ENCODE peak calls at places on chromosomes 16 and 17, in four cellular contexts. M is A549, D is AG09309, S is fibroblast of pulmonary artery. L is an unnamed sample.

GRCh38 chr16:31331141-31331764 is 23.7 kb upstream of the ITGAX start:
- DNase-seq in M (no peak), D (no peak), S (no peak), L (no peak)

GRCh38 chr16:5321925-5322324 is 224.3 kb upstream of the EEF2KMT start:
- DNase-seq in S (no peak), D (no peak), M (no peak), L (peak)

GRCh38 chr16:56300901-56301351 is 109.6 kb downstream of the GNAO1 start:
- DNase-seq in D (no peak), S (no peak), M (no peak), L (no peak)

GRCh38 chr16:29729116-29729521 is 16.7 kb downstream of the C16orf54 start:
- DNase-seq in S (peak), M (peak), D (peak), L (peak)

GRCh38 chr17:83121921-83122820 is 42.8 kb downstream of the METRNL start:
- DNase-seq in D (no peak), S (no peak), M (no peak), L (peak)

GRCh38 chr17:42122371-42123303 is at the start of gene HSPB9:
- DNase-seq in M (no peak), S (no peak), D (no peak), L (peak)

GRCh38 chr17:72618018-72618509 is 474.4 kb downstream of the SLC39A11 start:
- DNase-seq in M (no peak), D (no peak), S (peak), L (no peak)

GRCh38 chr16:49940464-49941224 is 84.4 kb upstream of the CNEP1R1 start:
- DNase-seq in D (no peak), M (no peak), S (no peak), L (no peak)

GRCh38 chr16:30163538-30163937 is 19.9 kb upstream of the CORO1A start:
- DNase-seq in M (no peak), S (no peak), D (no peak), L (no peak)

GRCh38 chr16:84087461-84088151 is 29.1 kb downstream of the MBTPS1 start:
- DNase-seq in D (no peak), M (no peak), S (no peak), L (no peak)

GRCh38 chr16:25126820-25127232 is 15.3 kb downstream of the LCMT1 start:
- DNase-seq in S (peak), M (peak), D (peak), L (peak)

GRCh38 chr17:78351449-78352006 is 8.3 kb downstream of the SOCS3 start:
- DNase-seq in S (peak), M (no peak), D (peak), L (peak)

GRCh38 chr17:74276051-74276476 is 2.0 kb downstream of the DNAI2 start:
- DNase-seq in S (peak), M (no peak), D (no peak), L (peak)

GRCh38 chr16:80971814-80972213 is 34.9 kb downstream of the CMC2 start:
- DNase-seq in S (no peak), D (no peak), M (no peak), L (no peak)

GRCh38 chr17:601462-602303 is 113.0 kb downstream of the VPS53 start:
- DNase-seq in M (no peak), D (no peak), S (peak), L (peak)

GRCh38 chr17:3566551-3566950 is 8.9 kb upstream of the TRPV3 start:
- DNase-seq in D (no peak), S (no peak), M (no peak), L (no peak)

GRCh38 chr17:13869301-13869700 is 200.0 kb upstream of the COX10 start:
- DNase-seq in M (no peak), D (no peak), S (no peak), L (no peak)

GRCh38 chr16:11056989-11057645 is 112.8 kb downstream of the CLEC16A start:
- DNase-seq in S (no peak), M (no peak), D (no peak), L (no peak)

GRCh38 chr17:30930495-30930894 is 8.8 kb downstream of the ADAP2 start:
- DNase-seq in D (no peak), M (no peak), S (no peak), L (no peak)

GRCh38 chr16:83561876-83562275 is 245.9 kb upstream of the HSBP1 start:
- DNase-seq in D (no peak), S (peak), M (no peak), L (no peak)

GRCh38 chr17:19724501-19725420 is 8.4 kb upstream of the SLC47A2 start:
- DNase-seq in M (no peak), D (no peak), S (no peak), L (peak)

GRCh38 chr16:84103678-84104077 is 13.1 kb downstream of the MBTPS1 start:
- DNase-seq in D (no peak), M (no peak), S (no peak), L (peak)

GRCh38 chr16:10265770-10266615 is 83.8 kb upstream of the GRIN2A start:
- DNase-seq in S (no peak), M (no peak), D (no peak), L (no peak)

GRCh38 chr16:53792161-53792951 is 88.4 kb downstream of the FTO start:
- DNase-seq in M (no peak), D (no peak), S (no peak), L (no peak)
- H3K4me3 ChIP-seq in M (no peak), D (no peak), S (no peak), L (no peak)

GRCh38 chr16:12258806-12259205 is 282.3 kb downstream of the SNX29 start:
- DNase-seq in M (no peak), S (no peak), D (no peak), L (no peak)

GRCh38 chr16:12259258-12259657 is 282.7 kb downstream of the SNX29 start:
- DNase-seq in D (no peak), S (no peak), M (no peak), L (no peak)

GRCh38 chr16:12262454-12263180 is 286.1 kb downstream of the SNX29 start:
- DNase-seq in D (no peak), M (no peak), S (no peak), L (peak)

GRCh38 chr16:12260119-12260646 is 283.6 kb downstream of the SNX29 start:
- DNase-seq in M (no peak), S (no peak), D (no peak), L (no peak)

DNA sequence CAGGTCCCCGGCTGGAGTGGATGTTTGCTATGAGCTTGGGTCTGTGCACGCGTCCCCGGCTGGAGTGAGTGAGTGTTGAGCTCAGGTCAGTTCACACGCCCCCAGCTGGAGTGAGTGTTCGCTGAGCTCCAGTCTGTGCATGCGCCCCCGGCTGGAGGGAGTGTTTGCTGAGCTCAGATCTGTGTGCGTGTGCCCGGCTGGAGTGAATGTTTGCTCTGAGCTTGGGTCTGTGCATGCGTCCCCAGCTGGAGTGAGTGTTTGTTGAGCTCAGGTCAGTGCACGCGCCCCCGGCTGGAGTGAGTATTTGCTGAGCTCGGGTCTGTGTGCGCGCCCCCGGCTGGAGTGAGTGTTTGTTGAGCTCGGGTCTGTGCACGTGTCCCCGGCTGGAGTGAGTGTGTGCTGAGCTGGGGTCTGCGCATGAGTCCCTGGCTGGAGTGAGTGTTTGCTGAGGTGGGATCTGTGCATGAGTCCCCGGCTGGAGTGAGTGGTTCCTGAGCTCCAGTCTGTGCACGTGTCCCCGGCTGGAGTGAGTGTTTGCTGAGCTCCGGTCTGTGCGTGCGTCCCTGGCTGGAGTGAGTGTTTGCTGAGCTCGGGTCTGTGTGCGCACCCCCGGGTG is 284.2 kb downstream of the SNX29 start:
- DNase-seq in S (peak), D (no peak), M (peak), L (peak)
- TF ChIP-seq CTCF in S (peak), D (no peak), M (peak), L (peak)

DNA sequence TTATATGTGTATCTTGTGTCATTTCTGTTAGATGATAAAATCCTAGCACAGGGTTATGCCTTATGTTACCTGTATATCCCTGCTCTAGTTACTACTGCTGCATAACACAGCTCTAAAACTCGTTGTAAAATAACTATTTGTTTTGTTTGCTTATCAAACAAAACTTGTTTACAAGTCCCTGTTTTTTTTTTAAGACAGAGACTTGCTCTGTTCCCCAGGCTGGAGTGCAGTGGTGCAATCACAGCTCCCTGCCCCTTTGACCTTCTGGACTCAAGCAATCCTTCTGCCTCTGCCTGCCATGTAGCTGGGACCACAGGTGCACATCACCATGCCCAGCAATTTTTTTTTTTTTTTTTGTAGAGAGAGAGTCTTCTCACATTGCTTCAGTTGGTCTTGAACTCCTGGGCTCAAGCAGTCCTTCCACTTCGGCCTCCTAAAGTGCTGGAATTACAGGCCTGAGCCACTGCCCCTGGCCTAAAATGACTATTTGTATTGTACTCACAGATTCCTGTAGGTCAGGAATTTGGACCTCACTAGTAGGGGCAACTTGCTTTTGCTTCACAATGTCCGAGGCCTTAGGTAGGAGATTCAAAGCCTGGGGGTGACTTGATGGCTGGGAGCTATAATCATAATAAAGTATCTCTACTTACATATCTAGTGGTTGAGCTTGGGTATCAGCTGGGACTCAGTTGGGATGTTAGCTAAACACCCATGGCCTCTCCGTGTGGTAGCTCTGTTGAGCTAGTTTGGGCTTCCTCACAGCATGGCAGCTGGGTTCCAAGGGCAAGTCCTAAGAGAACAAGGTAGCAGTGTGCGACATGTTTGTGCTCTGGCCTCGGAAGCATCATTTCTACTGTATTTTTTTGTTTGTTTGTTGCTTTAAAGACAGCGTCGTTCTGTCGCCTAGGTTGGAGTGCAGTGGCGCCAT is 12.6 kb downstream of the DUSP14 start:
- DNase-seq in S (no peak), M (no peak), D (no peak), L (no peak)
- H3K4me3 ChIP-seq in S (no peak), M (no peak), D (no peak), L (no peak)

DNA sequence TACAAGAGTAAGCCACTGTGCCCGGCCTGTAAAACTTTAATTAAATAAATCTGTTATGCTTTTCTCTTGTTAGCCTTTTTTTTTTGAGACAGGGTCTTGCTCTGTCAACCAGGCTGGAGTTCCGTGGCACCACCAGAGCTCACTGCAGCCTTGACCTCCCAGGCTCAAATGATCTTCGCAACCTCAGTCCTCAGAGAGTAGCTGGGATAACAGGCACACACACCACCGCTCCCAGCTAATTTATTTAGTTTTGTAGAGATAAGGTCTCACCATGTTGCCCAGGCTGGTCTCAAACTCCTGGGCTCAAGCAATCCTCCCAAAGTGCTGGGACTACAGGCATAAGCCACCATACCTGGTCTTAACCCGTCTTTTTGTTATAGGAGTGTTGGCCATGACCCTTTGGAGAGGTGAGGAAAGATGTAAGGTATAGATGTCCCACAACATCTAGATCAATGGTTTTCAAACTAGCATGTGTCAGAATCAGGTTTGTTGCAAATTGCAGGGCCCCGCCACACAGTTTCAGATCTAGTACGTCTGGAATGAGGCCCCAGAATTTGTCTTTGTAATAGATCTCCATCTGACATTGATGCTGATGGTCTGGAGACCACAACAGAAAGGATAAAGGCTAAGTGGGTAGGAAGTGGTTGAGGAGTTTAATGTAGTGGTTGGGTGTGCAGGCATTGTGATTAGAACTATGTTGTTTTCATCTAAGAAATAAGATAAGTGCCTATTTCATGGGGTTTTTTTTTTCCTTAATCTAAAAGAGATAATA is 4.3 kb upstream of the GGA2 start:
- DNase-seq in S (no peak), D (no peak), M (no peak), L (no peak)
- TF ChIP-seq CTCF in S (no peak), D (no peak), M (no peak), L (no peak)

GRCh38 chr17:28718317-28718672 is 627 bp upstream of the RAB34 start:
- DNase-seq in M (no peak), S (peak), D (no peak), L (no peak)
- H3K4me3 ChIP-seq in M (peak), S (peak), D (peak), L (peak)

L was measured in fibroblast of mammary gland.